ENCODE peak calls at places on chromosomes 5 and 9, in seven cellular contexts. Z is K562, O is WTC11, Y is GM12878, L is HCT116, R is H1, N is HepG2. J is an unnamed sample.

GRCh38 chr9:131258698-131259431 is 17.4 kb downstream of the FAM78A start:
- DNase-seq in O (no peak), R (no peak), N (no peak), L (no peak), Z (peak), Y (no peak), J (no peak)

GRCh38 chr9:86242012-86242411 is 17.4 kb downstream of the C9orf153 start:
- DNase-seq in Y (no peak), L (no peak), N (no peak), R (no peak), Z (no peak), O (no peak), J (no peak)

GRCh38 chr9:133127340-133127981 is 6.4 kb upstream of the RALGDS start:
- DNase-seq in Y (no peak), R (no peak), O (no peak), L (peak), N (no peak), Z (no peak), J (no peak)

GRCh38 chr9:13082796-13083195 is 196.7 kb downstream of the MPDZ start:
- DNase-seq in Y (no peak), R (no peak), N (no peak), O (no peak), L (no peak), Z (no peak), J (no peak)

GRCh38 chr9:123267481-123268239 is 726 bp downstream of the STRBP start:
- DNase-seq in Z (peak), N (no peak), L (no peak), R (no peak), Y (no peak), O (peak), J (no peak)

GRCh38 chr9:4097991-4098390 is 201.9 kb downstream of the GLIS3 start:
- DNase-seq in L (no peak), O (no peak), N (no peak), Y (no peak), R (no peak), Z (no peak), J (no peak)

GRCh38 chr9:89144242-89144641 is 34.4 kb downstream of the SHC3 start:
- DNase-seq in R (no peak), O (peak), N (no peak), L (no peak), Z (no peak), Y (no peak), J (no peak)

GRCh38 chr9:122991370-122991830 is 42.1 kb upstream of the GPR21 start:
- DNase-seq in R (no peak), Y (peak), N (peak), Z (peak), O (no peak), L (peak), J (peak)

GRCh38 chr9:129079829-129080228 is 1.1 kb upstream of the DOLPP1 start:
- DNase-seq in Y (no peak), O (no peak), Z (no peak), R (no peak), L (no peak), N (no peak), J (no peak)

GRCh38 chr5:19865336-19866087 is 122.5 kb downstream of the CDH18 start:
- DNase-seq in L (no peak), N (no peak), O (peak), Y (no peak), R (no peak), Z (no peak), J (no peak)

GRCh38 chr9:34994429-34995287 is 5.1 kb downstream of the DNAJB5 start:
- DNase-seq in O (peak), N (peak), Y (no peak), Z (peak), L (peak), R (no peak), J (peak)

GRCh38 chr9:85895685-85896084 is 45.3 kb upstream of the NAA35 start:
- DNase-seq in L (no peak), O (no peak), Y (no peak), R (no peak), N (no peak), Z (no peak), J (no peak)

GRCh38 chr9:69097053-69097452 is 61.5 kb downstream of the FXN start:
- DNase-seq in N (no peak), R (no peak), Z (no peak), O (no peak), Y (no peak), L (no peak), J (no peak)

GRCh38 chr9:8558176-8558575 is 758.6 kb upstream of the DMAC1 start:
- DNase-seq in Z (no peak), Y (no peak), O (no peak), L (no peak), N (no peak), R (no peak), J (no peak)

GRCh38 chr5:53167836-53168235 is 58.3 kb upstream of the MOCS2 start:
- DNase-seq in Z (no peak), R (no peak), L (no peak), O (no peak), Y (no peak), N (no peak), J (no peak)

GRCh38 chr5:53172630-53173029 is 63.1 kb upstream of the MOCS2 start:
- DNase-seq in R (no peak), Z (no peak), O (no peak), Y (no peak), L (no peak), N (no peak), J (no peak)

GRCh38 chr5:53173083-53173482 is 63.5 kb upstream of the MOCS2 start:
- DNase-seq in N (no peak), O (no peak), Z (no peak), Y (no peak), L (no peak), R (no peak), J (no peak)

GRCh38 chr5:53169933-53170332 is 60.4 kb upstream of the MOCS2 start:
- DNase-seq in L (no peak), Y (no peak), R (no peak), O (no peak), Z (no peak), N (no peak), J (no peak)

GRCh38 chr5:53170748-53171349 is 61.3 kb upstream of the MOCS2 start:
- DNase-seq in R (no peak), O (peak), Z (no peak), N (peak), L (peak), Y (no peak), J (peak)
- TF ChIP-seq SP1 in R (no peak), O (no peak), Z (no peak), N (no peak), L (no peak), Y (no peak), J (no peak)

GRCh38 chr5:10634056-10634455 is 70.2 kb downstream of the ANKRD33B start:
- DNase-seq in Z (no peak), O (no peak), R (no peak), N (no peak), Y (no peak), L (no peak), J (no peak)

GRCh38 chr5:10633271-10634049 is 69.6 kb downstream of the ANKRD33B start:
- DNase-seq in R (no peak), Z (no peak), Y (no peak), O (no peak), L (no peak), N (no peak), J (no peak)

GRCh38 chr5:10630126-10630525 is 66.3 kb downstream of the ANKRD33B start:
- DNase-seq in N (no peak), Y (no peak), L (no peak), R (no peak), Z (no peak), O (no peak), J (no peak)

GRCh38 chr5:10631597-10631996 is 67.7 kb downstream of the ANKRD33B start:
- DNase-seq in L (no peak), O (no peak), Z (no peak), R (no peak), N (no peak), Y (no peak), J (no peak)

DNA sequence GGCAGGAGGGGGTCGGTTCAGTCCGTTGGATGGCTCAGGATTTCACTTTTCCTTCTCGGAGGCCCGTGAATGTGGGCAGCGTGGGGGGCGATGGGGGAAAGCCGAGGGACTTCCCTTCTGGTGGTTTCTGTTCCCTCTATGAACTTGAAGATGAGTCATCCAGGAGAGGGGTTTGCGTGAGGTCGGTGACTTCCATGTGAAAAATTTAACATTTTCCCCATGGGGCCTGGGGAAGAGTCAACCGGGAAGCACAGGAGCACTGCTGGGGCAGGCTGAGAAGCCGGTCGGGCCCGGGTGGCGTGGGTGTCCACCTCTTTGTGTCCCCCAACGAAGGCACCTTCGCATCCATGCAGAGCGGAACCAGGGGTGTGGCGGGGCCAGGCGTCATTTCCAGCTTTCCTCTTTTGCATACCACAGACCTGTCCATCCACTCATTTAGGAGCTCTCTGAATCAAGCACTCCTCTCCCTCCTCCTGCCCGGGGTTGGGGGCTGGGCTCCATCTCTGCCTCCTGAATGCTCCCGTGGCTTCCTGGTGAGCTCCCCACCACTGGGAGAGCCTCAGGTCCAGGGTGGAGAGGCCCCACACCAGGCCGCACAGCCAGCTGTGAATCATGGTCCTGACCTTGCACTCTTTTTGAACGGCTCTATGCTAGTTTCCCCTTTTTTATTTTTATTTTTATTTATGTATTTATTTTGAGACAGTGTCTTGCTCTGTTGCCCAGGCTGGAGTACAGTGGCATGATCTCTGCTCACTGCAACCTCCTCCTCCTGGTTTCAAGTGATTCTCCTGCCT is 68.4 kb downstream of the ANKRD33B start:
- DNase-seq in Z (no peak), L (peak), N (no peak), R (no peak), Y (peak), O (no peak), J (no peak)
- TF ChIP-seq SP1 in Z (no peak), L (peak), N (no peak), R (no peak), Y (peak), O (no peak), J (no peak)

DNA sequence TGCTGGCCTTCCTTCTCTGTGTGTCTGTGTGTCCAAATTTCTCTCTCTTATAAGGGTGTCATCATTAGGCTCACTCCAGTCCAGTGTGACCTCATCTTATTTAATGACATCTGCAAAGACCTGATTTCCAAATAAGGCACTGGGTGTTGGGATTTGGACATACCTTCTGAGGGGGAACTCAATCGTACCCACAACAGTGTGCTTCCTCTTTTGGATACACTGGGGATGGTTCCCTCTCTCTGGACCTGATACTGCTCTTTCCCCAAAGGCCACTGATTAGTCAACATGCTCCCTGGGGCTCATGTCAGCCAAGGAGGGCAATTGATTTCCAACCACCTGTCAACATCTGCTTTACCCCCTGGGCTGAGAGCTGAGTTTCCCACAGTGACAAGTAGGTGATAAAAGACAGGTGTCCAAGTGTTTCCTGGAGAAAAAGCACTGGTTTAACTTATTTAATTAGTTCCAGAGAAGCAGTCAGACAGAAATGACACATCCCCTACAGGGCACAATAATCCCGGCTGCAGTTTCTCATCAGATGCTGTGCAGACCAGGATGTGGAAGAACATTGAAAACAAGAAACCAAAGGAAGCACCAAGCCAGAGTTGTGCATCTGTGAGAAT is 17.8 kb upstream of the CEP72 start:
- DNase-seq in O (no peak), Y (no peak), R (no peak), Z (no peak), N (no peak), L (no peak), J (no peak)
- TF ChIP-seq SP1 in O (no peak), Y (no peak), R (no peak), Z (no peak), N (no peak), L (no peak), J (no peak)

DNA sequence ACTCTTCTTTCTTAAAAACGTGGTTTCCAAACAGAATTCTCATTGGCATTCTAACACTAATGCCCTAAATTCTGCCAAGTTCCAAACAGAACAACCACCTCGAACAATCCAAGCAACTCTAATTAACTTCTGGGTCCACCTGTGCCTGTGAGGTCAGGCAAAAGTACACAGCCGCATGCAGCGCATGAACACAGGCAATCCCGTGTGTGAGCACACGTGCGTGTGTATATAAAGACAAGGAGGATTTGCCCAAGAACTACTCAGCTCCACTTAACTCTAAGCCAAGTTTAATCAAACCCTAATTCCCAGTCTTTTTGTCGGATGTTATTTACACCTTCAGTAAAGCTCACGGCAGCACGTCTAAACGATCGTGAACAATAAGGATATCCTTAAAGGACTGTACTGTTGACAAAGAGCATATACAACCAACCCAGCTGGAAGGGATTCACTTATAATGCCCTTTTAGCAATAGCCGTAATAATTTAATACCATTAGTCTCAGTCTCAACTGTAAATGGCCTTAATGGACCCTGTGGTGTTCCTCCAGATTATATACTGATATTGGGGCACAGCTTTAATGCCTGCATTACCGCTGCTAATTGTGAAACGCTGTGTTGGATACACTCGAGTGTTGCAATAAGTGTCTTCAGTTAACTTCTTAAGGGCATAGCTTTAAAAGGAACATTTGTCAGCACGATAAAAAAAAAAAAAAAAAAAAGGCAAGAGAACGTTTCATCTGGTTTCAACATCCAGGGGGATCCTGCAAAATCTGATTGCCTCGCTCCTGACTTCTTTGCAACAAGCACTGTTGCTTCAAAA is 78.1 kb downstream of the EBF1 start:
- DNase-seq in N (no peak), O (no peak), Y (no peak), L (no peak), R (no peak), Z (no peak), J (no peak)
- TF ChIP-seq SP1 in N (no peak), O (no peak), Y (no peak), L (no peak), R (no peak), Z (no peak), J (no peak)

GRCh38 chr9:22622823-22623222 is 176.2 kb downstream of the DMRTA1 start:
- DNase-seq in Y (no peak), L (no peak), Z (no peak), R (no peak), O (no peak), N (no peak), J (no peak)
- TF ChIP-seq SP1 in Y (no peak), L (no peak), Z (no peak), R (no peak), O (no peak), N (no peak), J (no peak)

J was measured in HEK293T.